ENCODE peak calls at places on chromosomes 5 and 9, in ten cellular contexts. F is uterus; C is heart right ventricle; N is mammary epithelial cell; Y is gastrocnemius medialis; K is GM06990; X is GM23248; S is neural progenitor cell; P is CD8-positive, alpha-beta memory T cell; Z is stomach. J is an unnamed sample.
A peak's percentile ranks its signal among the peaks of the same experiment; 100 is the strongest.

GRCh38 chr5:119016125-119016774 is 27.9 kb upstream of the DTWD2 start:
- DNase-seq in F (no peak), C (no peak), N (no peak), Y (no peak), K (peak; percentile 57), X (no peak), S (no peak), P (no peak), Z (no peak), J (no peak)

GRCh38 chr9:98971168-98971914 is 27.6 kb downstream of the COL15A1 start:
- DNase-seq in F (no peak), C (no peak), N (peak; percentile 89), Y (no peak), K (no peak), X (peak; percentile 87), S (no peak), P (no peak), Z (no peak), J (peak; percentile 66)

GRCh38 chr9:37381094-37381741 is 41.3 kb upstream of the GRHPR start:
- DNase-seq in F (no peak), C (no peak), N (no peak), Y (no peak), K (no peak), X (no peak), S (no peak), P (no peak), Z (no peak), J (no peak)

GRCh38 chr5:57834829-57835554 is 352.4 kb upstream of the ACTBL2 start:
- DNase-seq in F (no peak), C (no peak), N (peak; percentile 90), Y (no peak), K (no peak), X (no peak), S (peak; percentile 50), P (no peak), Z (no peak), J (peak; percentile 80)

GRCh38 chr9:92385474-92385873 is 18.9 kb downstream of the OGN start:
- DNase-seq in F (no peak), C (no peak), N (peak; percentile 5), Y (no peak), K (no peak), X (no peak), S (no peak), P (no peak), Z (no peak), J (no peak)

GRCh38 chr5:51302358-51302757 is 80.9 kb upstream of the ISL1 start:
- DNase-seq in F (no peak), C (no peak), N (no peak), Y (no peak), K (no peak), X (no peak), S (peak; percentile 5), P (no peak), Z (no peak), J (no peak)

GRCh38 chr9:101449071-101449721 is 13.6 kb upstream of the ALDOB start:
- DNase-seq in F (peak; percentile 56), C (peak; percentile 74), N (peak; percentile 64), Y (peak; percentile 29), K (peak; percentile 75), X (peak; percentile 86), S (peak; percentile 91), P (peak; percentile 44), Z (peak; percentile 89), J (peak; percentile 79)

GRCh38 chr9:106862115-106862945 is 636 bp upstream of the ZNF462 start:
- DNase-seq in F (peak; percentile 39), C (peak; percentile 30), N (peak; percentile 42), Y (peak; percentile 61), K (peak; percentile 22), X (peak; percentile 55), S (peak; percentile 71), P (no peak), Z (no peak), J (peak; percentile 62)

GRCh38 chr5:154196955-154197652 is 6.6 kb downstream of the GALNT10 start:
- DNase-seq in F (no peak), C (no peak), N (no peak), Y (no peak), K (no peak), X (no peak), S (peak; percentile 43), P (peak; percentile 30), Z (no peak), J (peak; percentile 73)

GRCh38 chr9:92377904-92378303 is 26.5 kb downstream of the OGN start:
- DNase-seq in F (no peak), C (no peak), N (no peak), Y (no peak), K (no peak), X (no peak), S (no peak), P (no peak), Z (no peak), J (no peak)

GRCh38 chr5:8844847-8845246 is 701.0 kb downstream of the SEMA5A start:
- DNase-seq in F (no peak), C (no peak), N (no peak), Y (no peak), K (no peak), X (peak; percentile 34), S (no peak), P (no peak), Z (no peak), J (no peak)

GRCh38 chr9:87890866-87891265 is 8.2 kb downstream of the SPATA31E1 start:
- DNase-seq in F (no peak), C (no peak), N (no peak), Y (no peak), K (no peak), X (no peak), S (no peak), P (no peak), Z (no peak), J (no peak)

GRCh38 chr9:83699615-83700014 is 8.1 kb downstream of the UBQLN1 start:
- DNase-seq in F (no peak), C (no peak), N (no peak), Y (no peak), K (no peak), X (no peak), S (no peak), P (no peak), Z (no peak), J (no peak)

GRCh38 chr9:83698976-83699585 is 8.7 kb downstream of the UBQLN1 start:
- DNase-seq in F (no peak), C (no peak), N (no peak), Y (no peak), K (no peak), X (no peak), S (no peak), P (no peak), Z (no peak), J (no peak)

GRCh38 chr9:83701769-83702168 is 6.0 kb downstream of the UBQLN1 start:
- DNase-seq in F (no peak), C (no peak), N (peak; percentile 82), Y (no peak), K (no peak), X (peak; percentile 83), S (no peak), P (no peak), Z (no peak), J (peak; percentile 88)

GRCh38 chr9:83706703-83707517 is 848 bp downstream of the UBQLN1 start:
- DNase-seq in F (peak; percentile 33), C (peak; percentile 44), N (peak; percentile 12), Y (peak; percentile 25), K (peak; percentile 70), X (peak; percentile 56), S (peak; percentile 90), P (peak; percentile 76), Z (peak; percentile 34), J (peak; percentile 30)

DNA sequence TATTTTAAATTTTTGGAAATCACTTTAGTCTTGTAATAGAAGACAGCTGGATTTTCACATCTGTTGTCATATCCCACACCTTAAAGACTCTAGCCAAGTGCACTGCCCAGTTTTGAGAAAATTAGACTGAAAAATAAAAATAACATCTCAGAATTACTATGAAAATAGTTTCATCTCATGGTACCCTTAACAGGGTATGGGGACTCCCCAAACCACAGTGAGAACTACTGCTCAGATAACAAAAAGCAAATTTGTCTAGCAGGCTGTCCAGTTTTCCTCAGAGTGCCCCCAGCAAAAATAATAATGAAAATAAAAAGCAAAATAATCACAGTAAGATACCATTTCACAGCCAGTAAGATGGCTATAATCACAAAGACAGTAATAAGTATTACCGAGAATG is 6.5 kb downstream of the UBQLN1 start:
- DNase-seq in F (no peak), C (no peak), N (no peak), Y (no peak), K (no peak), X (no peak), S (no peak), P (no peak), Z (no peak), J (no peak)
- H3K4me3 ChIP-seq in F (no peak overlapping the region), C (no peak overlapping the region), N (no peak overlapping the region), Y (peak overlapping the region; percentile 18), K (peak overlapping the region; percentile 15), X (peak overlapping the region; percentile 52), S (no peak overlapping the region), P (no peak overlapping the region), Z (no peak overlapping the region), J (no peak overlapping the region)

GRCh38 chr5:59810041-59810440 is 83.5 kb downstream of the PDE4D start:
- DNase-seq in F (peak; percentile 68), C (peak; percentile 68), N (peak; percentile 40), Y (peak; percentile 22), K (peak; percentile 22), X (peak; percentile 77), S (peak; percentile 72), P (peak; percentile 24), Z (peak; percentile 76), J (peak; percentile 88)
- H3K4me3 ChIP-seq in F (no peak overlapping the region), C (no peak overlapping the region), N (peak overlapping the region; percentile 34), Y (no peak overlapping the region), K (no peak overlapping the region), X (peak overlapping the region; percentile 54), S (peak overlapping the region; percentile 36), P (no peak overlapping the region), Z (no peak overlapping the region), J (peak overlapping the region; percentile 27)

DNA sequence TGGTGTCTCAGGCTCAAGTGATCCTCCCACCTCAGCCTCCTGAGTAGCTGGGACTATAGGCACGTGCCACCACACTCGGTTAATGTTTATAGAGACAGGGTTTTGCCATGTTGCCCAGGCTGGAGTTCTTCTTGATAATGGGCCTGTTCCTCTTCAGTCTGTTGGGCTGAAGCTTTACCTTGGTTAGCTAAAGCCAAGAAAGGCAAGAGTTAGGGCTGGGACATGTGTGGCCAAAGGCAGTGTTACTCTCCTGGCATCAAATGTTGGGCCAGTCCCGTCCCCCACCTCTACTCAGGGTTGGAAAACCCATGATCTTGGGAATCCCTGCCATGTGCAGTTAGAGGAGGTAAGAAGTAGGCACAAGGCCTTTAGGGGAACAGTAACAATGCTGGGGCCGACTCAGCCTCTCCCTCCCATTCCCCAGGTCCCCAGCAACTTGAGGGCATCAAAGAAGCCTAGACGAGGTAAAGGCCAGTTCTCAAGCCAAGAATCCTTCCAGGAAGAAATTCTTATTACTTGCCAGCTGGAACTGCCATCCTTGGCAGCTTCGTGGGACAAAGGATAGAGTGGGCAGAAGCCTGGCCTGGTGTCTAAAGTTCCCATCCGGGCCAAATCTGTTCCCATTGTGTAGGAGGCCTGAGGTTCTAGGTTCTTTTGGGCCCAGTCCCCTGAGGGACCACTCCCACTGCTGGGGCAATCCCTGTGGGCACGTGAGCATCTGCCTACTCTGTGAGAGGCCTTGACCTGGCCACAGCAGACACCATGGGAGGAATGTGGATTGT is 4.5 kb downstream of the EGR1 start:
- DNase-seq in F (peak; percentile 41), C (no peak), N (peak; percentile 53), Y (no peak), K (no peak), X (peak; percentile 59), S (peak; percentile 55), P (no peak), Z (peak; percentile 55), J (peak; percentile 77)
- H3K4me3 ChIP-seq in F (no peak overlapping the region), C (no peak overlapping the region), N (no peak overlapping the region), Y (no peak overlapping the region), K (no peak overlapping the region), X (peak overlapping the region; percentile 85), S (no peak overlapping the region), P (no peak overlapping the region), Z (peak overlapping the region; percentile 89), J (no peak overlapping the region)

GRCh38 chr9:123998278-123998925 is 13.2 kb upstream of the LHX2 start:
- DNase-seq in F (no peak), C (no peak), N (no peak), Y (no peak), K (no peak), X (no peak), S (peak; percentile 16), P (no peak), Z (no peak), J (no peak)
- H3K4me3 ChIP-seq in F (no peak overlapping the region), C (no peak overlapping the region), N (no peak overlapping the region), Y (no peak overlapping the region), K (peak overlapping the region; percentile 42), X (no peak overlapping the region), S (peak overlapping the region; percentile 80), P (no peak overlapping the region), Z (no peak overlapping the region), J (no peak overlapping the region)